ENCODE peak calls at places on chromosome 21, in seven cellular contexts. G, O, T, M, V, L and Q are unnamed samples.

GRCh38 chr21:45004481-45005263 is 64.8 kb downstream of the SLX9 start:
- DNase-seq in G (no peak), M (no peak), V (no peak), L (no peak), T (no peak), O (peak; percentile 58), Q (no peak)

GRCh38 chr21:43984905-43985689 is 27.0 kb upstream of the TRAPPC10 start:
- DNase-seq in T (no peak), M (no peak), V (no peak), O (peak; percentile 44), L (no peak), G (no peak), Q (no peak)

GRCh38 chr21:15415541-15416261 is 314.1 kb upstream of the USP25 start:
- DNase-seq in G (no peak), M (no peak), V (no peak), O (no peak), L (no peak), T (no peak), Q (no peak)

GRCh38 chr21:38660333-38661295 is 145.1 kb upstream of the ETS2 start:
- DNase-seq in O (peak; percentile 36), G (no peak), M (peak; percentile 29), V (no peak), L (peak; percentile 20), T (no peak), Q (peak; percentile 18)

GRCh38 chr21:41641821-41642368 is 125.0 kb downstream of the RIPK4 start:
- DNase-seq in T (no peak), G (no peak), L (peak; percentile 70), V (no peak), O (no peak), M (no peak), Q (peak; percentile 51)

GRCh38 chr21:41958886-41959563 is 5.2 kb upstream of the C2CD2 start:
- DNase-seq in T (no peak), V (no peak), O (no peak), G (no peak), M (peak; percentile 22), L (no peak), Q (peak; percentile 56)

GRCh38 chr21:45336870-45337269 is 49.2 kb upstream of the POFUT2 start:
- DNase-seq in G (no peak), L (peak; percentile 38), O (no peak), M (no peak), V (no peak), T (no peak), Q (no peak)

GRCh38 chr21:44337428-44337827 is 1.8 kb downstream of the CFAP410 start:
- DNase-seq in T (no peak), O (no peak), G (no peak), M (no peak), V (no peak), L (no peak), Q (no peak)

GRCh38 chr21:14382486-14382834 is 486 bp downstream of the HSPA13 start:
- DNase-seq in M (no peak), L (no peak), V (no peak), O (peak; percentile 69), G (no peak), T (no peak), Q (no peak)

GRCh38 chr21:31647650-31648049 is 11.8 kb upstream of the SOD1 start:
- DNase-seq in V (no peak), L (no peak), G (no peak), M (no peak), T (no peak), O (no peak), Q (no peak)

GRCh38 chr21:44337941-44338895 is 972 bp downstream of the CFAP410 start:
- DNase-seq in T (no peak), M (peak; percentile 67), L (peak; percentile 61), G (peak; percentile 32), V (peak; percentile 17), O (peak; percentile 64), Q (peak; percentile 50)

GRCh38 chr21:45079351-45079750 is 5.0 kb downstream of the ADARB1 start:
- DNase-seq in V (no peak), M (no peak), T (no peak), O (no peak), G (no peak), L (no peak), Q (no peak)

GRCh38 chr21:34113842-34114241 is 40.5 kb downstream of the MRPS6 start:
- DNase-seq in L (no peak), T (peak; percentile 52), O (no peak), V (no peak), M (no peak), G (no peak), Q (no peak)

GRCh38 chr21:37008705-37009104 is 2.2 kb downstream of the RIPPLY3 start:
- DNase-seq in V (no peak), T (no peak), O (no peak), L (no peak), G (no peak), M (no peak), Q (no peak)

GRCh38 chr21:41973427-41973831 is 19.6 kb upstream of the C2CD2 start:
- DNase-seq in M (no peak), O (no peak), T (no peak), V (no peak), G (no peak), L (no peak), Q (no peak)

GRCh38 chr21:44873356-44874239 is at the start of gene PTTG1IP:
- DNase-seq in G (peak; percentile 99), V (peak; percentile 99), O (peak; percentile 100), T (peak; percentile 79), L (peak; percentile 99), M (peak; percentile 99), Q (peak; percentile 93)

GRCh38 chr21:19322360-19322759 is 918.8 kb upstream of the TMPRSS15 start:
- DNase-seq in O (no peak), V (no peak), T (no peak), M (no peak), L (no peak), G (no peak), Q (no peak)

GRCh38 chr21:37073417-37074194 is 552 bp downstream of the TTC3 start:
- DNase-seq in M (peak; percentile 80), T (no peak), V (peak; percentile 53), L (peak; percentile 53), G (peak; percentile 45), O (peak; percentile 73), Q (peak; percentile 29)

GRCh38 chr21:24716306-24716918 is 890.9 kb downstream of the MRPL39 start:
- DNase-seq in L (no peak), G (no peak), O (no peak), T (no peak), V (no peak), M (no peak), Q (no peak)

GRCh38 chr21:28781602-28782274 is 210.9 kb downstream of the LTN1 start:
- DNase-seq in L (no peak), G (no peak), V (no peak), T (no peak), O (no peak), M (no peak), Q (no peak)

GRCh38 chr21:45612096-45613019 is 31.2 kb upstream of the PCBP3 start:
- DNase-seq in M (peak; percentile 27), T (peak; percentile 39), G (no peak), L (no peak), O (no peak), V (no peak), Q (no peak)

GRCh38 chr21:43827015-43827611 is 37.7 kb downstream of the RRP1 start:
- DNase-seq in L (no peak), T (no peak), G (no peak), M (no peak), V (no peak), O (no peak), Q (no peak)

GRCh38 chr21:42609806-42610205 is 43.6 kb upstream of the PDE9A start:
- DNase-seq in M (peak; percentile 47), G (no peak), V (no peak), L (no peak), O (peak; percentile 80), T (no peak), Q (no peak)

GRCh38 chr21:31447477-31447876 is 103.4 kb upstream of the TIAM1 start:
- DNase-seq in T (no peak), V (no peak), G (no peak), L (no peak), M (no peak), O (no peak), Q (no peak)

GRCh38 chr21:42436914-42437313 is 33.2 kb downstream of the UBASH3A start:
- DNase-seq in T (no peak), L (no peak), O (no peak), M (no peak), V (no peak), G (no peak), Q (no peak)

GRCh38 chr21:24112020-24112419 is 1495.3 kb downstream of the MRPL39 start:
- DNase-seq in M (no peak), V (no peak), L (no peak), O (no peak), T (no peak), G (no peak), Q (no peak)

GRCh38 chr21:27362249-27362648 is 395.4 kb upstream of the ADAMTS5 start:
- DNase-seq in V (no peak), G (no peak), O (no peak), M (no peak), L (no peak), T (peak; percentile 3), Q (no peak)